ENCODE peak calls at places on chromosomes 5 and 9, in six cellular contexts. K, J, U, S, A and D are unnamed samples.

GRCh38 chr9:26264709-26265601 is 586.7 kb upstream of the TUSC1 start:
- DNase-seq in K (no peak), J (no peak), U (no peak), S (no peak), A (no peak), D (no peak)

GRCh38 chr5:59079622-59080620 is 497.0 kb downstream of the RAB3C start:
- DNase-seq in K (peak; percentile 15), J (no peak), U (no peak), S (no peak), A (no peak), D (no peak)

GRCh38 chr9:19028835-19029451 is 4.1 kb downstream of the SAXO1 start:
- DNase-seq in K (peak; percentile 60), J (peak; percentile 58), U (peak; percentile 56), S (peak; percentile 41), A (peak; percentile 77), D (peak; percentile 72)

GRCh38 chr9:18979367-18979766 is 53.6 kb downstream of the SAXO1 start:
- DNase-seq in K (peak; percentile 44), J (no peak), U (no peak), S (no peak), A (no peak), D (no peak)

GRCh38 chr5:142806769-142807377 is 36.7 kb downstream of the ARHGAP26 start:
- DNase-seq in K (peak; percentile 18), J (no peak), U (no peak), S (no peak), A (no peak), D (no peak)

GRCh38 chr5:132228241-132229035 is 785 bp upstream of the P4HA2 start:
- DNase-seq in K (no peak), J (no peak), U (no peak), S (no peak), A (peak; percentile 19), D (no peak)

GRCh38 chr5:159181152-159181551 is 28.2 kb downstream of the RNF145 start:
- DNase-seq in K (no peak), J (peak; percentile 15), U (no peak), S (no peak), A (no peak), D (no peak)

GRCh38 chr5:170757182-170757601 is 26.3 kb upstream of the GABRP start:
- DNase-seq in K (no peak), J (no peak), U (no peak), S (peak; percentile 66), A (no peak), D (no peak)

GRCh38 chr5:1704676-1705075 is 95.0 kb downstream of the MRPL36 start:
- DNase-seq in K (no peak), J (no peak), U (no peak), S (no peak), A (no peak), D (no peak)

GRCh38 chr5:36507332-36507952 is 99.0 kb upstream of the SLC1A3 start:
- DNase-seq in K (peak; percentile 76), J (peak; percentile 71), U (peak; percentile 74), S (peak; percentile 86), A (peak; percentile 78), D (peak; percentile 60)

GRCh38 chr9:83744206-83744605 is 36.4 kb upstream of the UBQLN1 start:
- DNase-seq in K (no peak), J (no peak), U (no peak), S (no peak), A (no peak), D (no peak)

GRCh38 chr5:115522832-115523365 is 21.7 kb downstream of the FEM1C start:
- DNase-seq in K (no peak), J (no peak), U (no peak), S (no peak), A (no peak), D (no peak)

GRCh38 chr5:2387224-2388004 is 364.1 kb downstream of the IRX2 start:
- DNase-seq in K (no peak), J (no peak), U (no peak), S (no peak), A (no peak), D (no peak)

GRCh38 chr9:131464354-131465000 is 38.2 kb upstream of the POMT1 start:
- DNase-seq in K (no peak), J (no peak), U (no peak), S (no peak), A (no peak), D (no peak)

GRCh38 chr5:177957241-177957640 is 38.8 kb downstream of the PROP1 start:
- DNase-seq in K (no peak), J (no peak), U (no peak), S (no peak), A (no peak), D (no peak)

GRCh38 chr5:10090074-10090473 is 159.6 kb downstream of the ATPSCKMT start:
- DNase-seq in K (no peak), J (no peak), U (no peak), S (no peak), A (no peak), D (no peak)

GRCh38 chr9:69086312-69086711 is 50.8 kb downstream of the FXN start:
- DNase-seq in K (peak; percentile 16), J (no peak), U (no peak), S (no peak), A (no peak), D (no peak)

GRCh38 chr5:110880413-110880812 is 141.6 kb downstream of the SLC25A46 start:
- DNase-seq in K (no peak), J (no peak), U (no peak), S (peak; percentile 64), A (no peak), D (no peak)

GRCh38 chr5:61882901-61883500 is 423.0 kb upstream of the KIF2A start:
- DNase-seq in K (no peak), J (no peak), U (no peak), S (no peak), A (no peak), D (no peak)

GRCh38 chr5:154603978-154604679 is 126.1 kb upstream of the HAND1 start:
- DNase-seq in K (peak; percentile 93), J (no peak), U (no peak), S (no peak), A (no peak), D (no peak)

GRCh38 chr9:33404782-33405362 is 2.5 kb upstream of the AQP7 start:
- DNase-seq in K (no peak), J (no peak), U (no peak), S (no peak), A (no peak), D (no peak)

GRCh38 chr5:156640751-156641241 is 209.3 kb upstream of the PPP1R2B start:
- DNase-seq in K (no peak), J (no peak), U (no peak), S (no peak), A (no peak), D (no peak)

GRCh38 chr9:103661663-103662062 is 432.4 kb upstream of the SMC2 start:
- DNase-seq in K (no peak), J (no peak), U (no peak), S (no peak), A (no peak), D (no peak)

GRCh38 chr5:9546973-9547947 is 1.4 kb upstream of the SEMA5A start:
- DNase-seq in K (peak; percentile 64), J (no peak), U (peak; percentile 76), S (no peak), A (no peak), D (no peak)

GRCh38 chr9:30796806-30797205 is 1587.6 kb upstream of the ACO1 start:
- DNase-seq in K (no peak), J (no peak), U (no peak), S (no peak), A (no peak), D (no peak)

GRCh38 chr9:136482046-136482792 is 621 bp downstream of the SEC16A start:
- DNase-seq in K (peak; percentile 47), J (peak; percentile 29), U (peak; percentile 22), S (no peak), A (peak; percentile 66), D (peak; percentile 14)

GRCh38 chr5:180395540-180396274 is 42.6 kb upstream of the GFPT2 start:
- DNase-seq in K (no peak), J (no peak), U (no peak), S (no peak), A (no peak), D (peak; percentile 69)

GRCh38 chr9:119736478-119737454 is 367.5 kb upstream of the BRINP1 start:
- DNase-seq in K (no peak), J (peak; percentile 80), U (no peak), S (no peak), A (no peak), D (no peak)

GRCh38 chr5:143200781-143201398 is 202.6 kb downstream of the NR3C1 start:
- DNase-seq in K (no peak), J (no peak), U (no peak), S (no peak), A (no peak), D (no peak)

GRCh38 chr9:106019702-106020101 is 325.4 kb downstream of the TMEM38B start:
- DNase-seq in K (peak; percentile 74), J (no peak), U (no peak), S (no peak), A (no peak), D (no peak)

GRCh38 chr5:178192244-178192643 is 5.1 kb upstream of the GMCL2 start:
- DNase-seq in K (no peak), J (no peak), U (no peak), S (no peak), A (no peak), D (no peak)

GRCh38 chr9:71743217-71743705 is 25.1 kb downstream of the CEMIP2 start:
- DNase-seq in K (no peak), J (no peak), U (no peak), S (no peak), A (no peak), D (no peak)

GRCh38 chr5:74798977-74799911 is 32.2 kb downstream of the NSA2 start:
- DNase-seq in K (peak; percentile 10), J (no peak), U (peak; percentile 79), S (no peak), A (no peak), D (no peak)

GRCh38 chr5:79547429-79547822 is 33.5 kb upstream of the HOMER1 start:
- DNase-seq in K (peak; percentile 52), J (no peak), U (no peak), S (no peak), A (no peak), D (no peak)

GRCh38 chr9:133855802-133856592 is 117.8 kb upstream of the SARDH start:
- DNase-seq in K (no peak), J (no peak), U (no peak), S (peak; percentile 53), A (peak; percentile 89), D (no peak)

GRCh38 chr5:9230355-9230754 is 315.5 kb downstream of the SEMA5A start:
- DNase-seq in K (no peak), J (no peak), U (no peak), S (no peak), A (no peak), D (no peak)